ENCODE peak calls at places on chromosomes 3 and 15, in six cellular contexts. J is stimulated activated CD4-positive, alpha-beta T cell treated with anti-CD3 and anti-CD28 coated beads, Interleukin-12 subunit alpha, Interleukin-12 subunit beta, amount 100 ng/mL, for 4 hours; M is A549; D is endothelial cell; P is kidney tubule cell; I is NCI-H510A treated with DMSO at 0.1 percent for 48 hours. H is an unnamed sample.

GRCh38 chr3:31092748-31093607 is 198.5 kb upstream of the GADL1 start:
- DNase-seq in M (no peak), P (peak), J (no peak), I (no peak), D (no peak), H (no peak)

GRCh38 chr15:31255176-31255510 is 71.5 kb upstream of the KLF13 start:
- DNase-seq in J (no peak), M (no peak), P (no peak), D (no peak), I (no peak), H (no peak)

GRCh38 chr3:55166577-55167555 is 239.0 kb upstream of the LRTM1 start:
- DNase-seq in P (no peak), M (no peak), D (no peak), J (no peak), I (no peak), H (no peak)

GRCh38 chr3:125042725-125043406 is 12.9 kb downstream of the HEG1 start:
- DNase-seq in P (no peak), D (no peak), M (no peak), J (no peak), I (no peak), H (no peak)

GRCh38 chr15:66563126-66563525 is 2.7 kb downstream of the LCTL start:
- DNase-seq in M (no peak), J (no peak), D (no peak), P (no peak), I (no peak), H (no peak)

GRCh38 chr3:133742351-133743091 is 3.7 kb upstream of the TF start:
- DNase-seq in M (peak), I (no peak), P (no peak), J (no peak), D (no peak), H (no peak)

GRCh38 chr3:130934442-130935089 is 40.7 kb downstream of the ATP2C1 start:
- DNase-seq in M (no peak), D (no peak), P (no peak), J (no peak), I (no peak), H (no peak)

GRCh38 chr3:134652409-134652831 is 1.6 kb upstream of the KY start:
- DNase-seq in P (peak), I (no peak), M (no peak), J (no peak), D (no peak), H (no peak)

GRCh38 chr3:55292360-55292759 is 194.7 kb downstream of the WNT5A start:
- DNase-seq in I (peak), J (no peak), P (no peak), D (no peak), M (no peak), H (no peak)

GRCh38 chr3:25453521-25454410 is 25.7 kb downstream of the RARB start:
- DNase-seq in P (no peak), I (no peak), D (no peak), J (no peak), M (no peak), H (no peak)

GRCh38 chr15:96043586-96044171 is 286.8 kb upstream of the NR2F2 start:
- DNase-seq in M (no peak), D (no peak), I (no peak), J (no peak), P (no peak), H (no peak)

GRCh38 chr15:42490743-42491539 is at the start of gene ZNF106:
- DNase-seq in M (peak), D (peak), P (peak), J (peak), I (peak), H (peak)

GRCh38 chr15:39623550-39623931 is 42.7 kb downstream of the THBS1 start:
- DNase-seq in P (no peak), D (no peak), M (no peak), J (no peak), I (no peak), H (peak)

GRCh38 chr3:170840291-170840859 is 29.6 kb downstream of the RPL22L1 start:
- DNase-seq in D (no peak), P (no peak), M (no peak), I (no peak), J (no peak), H (no peak)

GRCh38 chr3:157417247-157417646 is 19.4 kb upstream of the PTX3 start:
- DNase-seq in J (no peak), I (no peak), P (peak), D (no peak), M (no peak), H (no peak)

GRCh38 chr3:175325440-175325839 is 466.3 kb downstream of the NAALADL2 start:
- DNase-seq in D (no peak), M (no peak), P (no peak), I (no peak), J (no peak), H (no peak)

GRCh38 chr15:80426316-80426715 is 22.1 kb downstream of the ARNT2 start:
- DNase-seq in M (no peak), D (no peak), P (no peak), J (no peak), I (no peak), H (no peak)

GRCh38 chr3:66949898-66950297 is 48.2 kb upstream of the KBTBD8 start:
- DNase-seq in M (no peak), P (no peak), D (no peak), I (no peak), J (no peak), H (no peak)

GRCh38 chr3:64341355-64341754 is 116.1 kb upstream of the PRICKLE2 start:
- DNase-seq in J (no peak), P (peak), I (no peak), M (no peak), D (no peak), H (no peak)

GRCh38 chr3:11641683-11642407 is 1.9 kb downstream of the VGLL4 start:
- DNase-seq in J (no peak), I (peak), M (peak), D (no peak), P (peak), H (no peak)

GRCh38 chr3:127350172-127351050 is 62.6 kb upstream of the PRR20G start:
- DNase-seq in D (no peak), I (no peak), J (no peak), P (no peak), M (no peak), H (no peak)

GRCh38 chr3:116242825-116243224 is 202.5 kb downstream of the LSAMP start:
- DNase-seq in J (no peak), M (no peak), I (no peak), D (no peak), P (peak), H (no peak)

GRCh38 chr15:100005013-100005412 is 271.8 kb upstream of the LYSMD4 start:
- DNase-seq in J (no peak), I (no peak), D (no peak), M (no peak), P (no peak), H (no peak)

GRCh38 chr3:155494332-155494731 is 200.8 kb upstream of the STRIT1 start:
- DNase-seq in P (no peak), J (no peak), D (no peak), I (no peak), M (no peak), H (peak)

GRCh38 chr3:63655519-63655918 is 3.0 kb downstream of the SNTN start:
- DNase-seq in J (no peak), I (no peak), P (peak), D (no peak), M (no peak), H (no peak)